ENCODE peak calls at places on chromosome 12, in seven cellular contexts. W, O, F, M, P, A and I are unnamed samples.

GRCh38 chr12:3967556-3968160 is 94.5 kb upstream of the PARP11 start:
- DNase-seq in W (no peak), O (no peak), F (no peak), M (no peak), P (no peak), A (no peak), I (no peak)

GRCh38 chr12:40144023-40144422 is 38.1 kb upstream of the SLC2A13 start:
- DNase-seq in W (no peak), O (no peak), F (no peak), M (no peak), P (no peak), A (no peak), I (no peak)

GRCh38 chr12:16218934-16219718 is 58.4 kb downstream of the SLC15A5 start:
- DNase-seq in W (no peak), O (no peak), F (no peak), M (no peak), P (no peak), A (no peak), I (no peak)

GRCh38 chr12:40907115-40907521 is 214.9 kb downstream of the CNTN1 start:
- DNase-seq in W (peak; percentile 24), O (no peak), F (no peak), M (peak; percentile 34), P (no peak), A (no peak), I (no peak)

GRCh38 chr12:48671231-48671856 is 10.7 kb downstream of the KANSL2 start:
- DNase-seq in W (no peak), O (no peak), F (no peak), M (no peak), P (no peak), A (no peak), I (no peak)

GRCh38 chr12:69834566-69834965 is 9.5 kb downstream of the MYRFL start:
- DNase-seq in W (no peak), O (no peak), F (no peak), M (no peak), P (no peak), A (no peak), I (no peak)

GRCh38 chr12:6554990-6555691 is 701 bp downstream of the IFFO1 start:
- DNase-seq in W (no peak), O (no peak), F (peak; percentile 77), M (no peak), P (no peak), A (no peak), I (no peak)

GRCh38 chr12:66241061-66242043 is 52.3 kb downstream of the IRAK3 start:
- DNase-seq in W (no peak), O (no peak), F (no peak), M (no peak), P (no peak), A (no peak), I (no peak)

GRCh38 chr12:75977952-75978671 is 53.5 kb downstream of the PHLDA1 start:
- DNase-seq in W (peak; percentile 94), O (no peak), F (no peak), M (peak; percentile 94), P (peak; percentile 75), A (peak; percentile 75), I (peak; percentile 78)

GRCh38 chr12:116677202-116677651 is 60.6 kb downstream of the SPRING1 start:
- DNase-seq in W (no peak), O (no peak), F (no peak), M (peak; percentile 45), P (no peak), A (no peak), I (no peak)

GRCh38 chr12:92926549-92926948 is 2.5 kb downstream of the EEA1 start:
- DNase-seq in W (no peak), O (no peak), F (no peak), M (no peak), P (no peak), A (no peak), I (no peak)

GRCh38 chr12:119082496-119082895 is 96.2 kb upstream of the HSPB8 start:
- DNase-seq in W (no peak), O (no peak), F (peak; percentile 62), M (no peak), P (no peak), A (no peak), I (no peak)

GRCh38 chr12:104579716-104580495 is 123.2 kb downstream of the CHST11 start:
- DNase-seq in W (no peak), O (no peak), F (no peak), M (peak; percentile 57), P (no peak), A (no peak), I (no peak)

GRCh38 chr12:58502236-58502635 is 418.1 kb downstream of the LRIG3 start:
- DNase-seq in W (no peak), O (no peak), F (no peak), M (no peak), P (no peak), A (no peak), I (no peak)

GRCh38 chr12:8914716-8915526 is 612 bp downstream of the PHC1 start:
- DNase-seq in W (peak; percentile 70), O (peak; percentile 61), F (peak; percentile 83), M (no peak), P (peak; percentile 77), A (peak; percentile 62), I (peak; percentile 31)

GRCh38 chr12:5648692-5649338 is 216.9 kb downstream of the NTF3 start:
- DNase-seq in W (no peak), O (no peak), F (no peak), M (no peak), P (no peak), A (no peak), I (no peak)

GRCh38 chr12:116962197-116962596 is 51.4 kb downstream of the FBXW8 start:
- DNase-seq in W (no peak), O (no peak), F (no peak), M (no peak), P (no peak), A (no peak), I (no peak)

GRCh38 chr12:1863823-1864222 is 43.5 kb downstream of the LRTM2 start:
- DNase-seq in W (no peak), O (no peak), F (no peak), M (no peak), P (no peak), A (no peak), I (no peak)

GRCh38 chr12:24822121-24822899 is 126.6 kb downstream of the BCAT1 start:
- DNase-seq in W (no peak), O (no peak), F (no peak), M (peak; percentile 66), P (no peak), A (no peak), I (no peak)
- H3K4me1 ChIP-seq in W (no peaks in the 10 kb centered on the region), O (peaks cover 11% of the 10 kb centered on the region), F (no peaks in the 10 kb centered on the region), M (peaks cover 31% of the 10 kb centered on the region), P (no peaks in the 10 kb centered on the region), A (no peaks in the 10 kb centered on the region), I (peaks cover 22% of the 10 kb centered on the region)

GRCh38 chr12:29698756-29699155 is 85.0 kb downstream of the TMTC1 start:
- DNase-seq in W (no peak), O (no peak), F (no peak), M (no peak), P (no peak), A (no peak), I (no peak)
- TF ChIP-seq EP300 in W (no peak), O (no peak), F (no peak), M (no peak), P (no peak), A (no peak), I (no peak)

GRCh38 chr12:122089080-122089479 is 10.5 kb downstream of the MLXIP start:
- DNase-seq in W (no peak), O (no peak), F (no peak), M (no peak), P (no peak), A (no peak), I (no peak)
- H3K4me1 ChIP-seq in W (peaks cover 58% of the 10 kb centered on the region), O (peaks cover 50% of the 10 kb centered on the region), F (peaks cover 9% of the 10 kb centered on the region), M (no peaks in the 10 kb centered on the region), P (peaks cover 100% of the 10 kb centered on the region), A (peaks cover 86% of the 10 kb centered on the region), I (peaks cover 45% of the 10 kb centered on the region)

GRCh38 chr12:51049525-51049924 is 1.4 kb downstream of the LETMD1 start:
- DNase-seq in W (no peak), O (no peak), F (no peak), M (no peak), P (no peak), A (no peak), I (no peak)

GRCh38 chr12:51051787-51052186 is 3.7 kb downstream of the LETMD1 start:
- DNase-seq in W (no peak), O (no peak), F (no peak), M (no peak), P (no peak), A (no peak), I (no peak)

GRCh38 chr12:51048601-51049369 is 658 bp downstream of the LETMD1 start:
- DNase-seq in W (no peak), O (no peak), F (peak; percentile 27), M (no peak), P (no peak), A (no peak), I (no peak)

GRCh38 chr12:51047655-51048540 is at the start of gene LETMD1:
- DNase-seq in W (peak; percentile 99), O (peak; percentile 91), F (peak; percentile 92), M (peak; percentile 98), P (peak; percentile 98), A (peak; percentile 95), I (peak; percentile 84)
- TF ChIP-seq EP300 in W (no peak), O (no peak), F (no peak), M (no peak), P (no peak), A (no peak), I (peak; percentile 93)

GRCh38 chr12:103566398-103566797 is 20.7 kb upstream of the STAB2 start:
- DNase-seq in W (no peak), O (no peak), F (no peak), M (no peak), P (no peak), A (no peak), I (no peak)
- H3K4me1 ChIP-seq in W (peaks cover 7% of the 10 kb centered on the region), O (no peaks in the 10 kb centered on the region), F (peaks cover 2% of the 10 kb centered on the region), M (no peaks in the 10 kb centered on the region), P (peaks cover 5% of the 10 kb centered on the region), A (no peaks in the 10 kb centered on the region), I (no peaks in the 10 kb centered on the region)